ENCODE peak calls at places on chromosomes 2 and 18, in five cellular contexts. A is neural progenitor cell, U is hepatocyte, T is heart right ventricle, N is PC-9. J is an unnamed sample.

GRCh38 chr2:131048641-131049040 is 44.6 kb downstream of the FAM168B start:
- DNase-seq in N (no peak), A (no peak), U (no peak), T (no peak), J (no peak)

GRCh38 chr2:15303874-15304273 is 257.3 kb downstream of the NBAS start:
- DNase-seq in N (no peak), A (no peak), U (no peak), T (no peak), J (no peak)

GRCh38 chr2:227204452-227204851 is 40.0 kb downstream of the COL4A3 start:
- DNase-seq in T (no peak), N (no peak), U (no peak), A (peak), J (peak)

GRCh38 chr2:19299522-19299921 is 58.9 kb downstream of the OSR1 start:
- DNase-seq in N (no peak), U (peak), T (no peak), A (no peak), J (no peak)

GRCh38 chr2:118969734-118970395 is 27.9 kb downstream of the MARCO start:
- DNase-seq in N (peak), T (no peak), A (no peak), U (no peak), J (no peak)

GRCh38 chr2:20988906-20989305 is 55.0 kb downstream of the APOB start:
- DNase-seq in A (no peak), U (no peak), N (no peak), T (no peak), J (no peak)

GRCh38 chr2:169042856-169043255 is 11.7 kb upstream of the ABCB11 start:
- DNase-seq in N (no peak), U (no peak), T (no peak), A (no peak), J (no peak)

GRCh38 chr2:240624950-240625621 is at the start of gene GPR35:
- DNase-seq in A (no peak), U (peak), N (no peak), T (no peak), J (peak)

GRCh38 chr2:23523651-23524260 is 138.8 kb downstream of the KLHL29 start:
- DNase-seq in U (peak), T (no peak), A (no peak), N (no peak), J (peak)

GRCh38 chr2:135709992-135710391 is 31.7 kb upstream of the UBXN4 start:
- DNase-seq in N (no peak), T (peak), A (peak), U (peak), J (peak)

GRCh38 chr2:120204945-120205670 is 18.1 kb downstream of the TMEM185B start:
- DNase-seq in T (no peak), U (no peak), N (no peak), A (no peak), J (no peak)

GRCh38 chr2:95025406-95026319 is at the start of gene MAL:
- DNase-seq in A (peak), U (no peak), N (peak), T (no peak), J (peak)

GRCh38 chr2:102226171-102226570 is 39.3 kb downstream of the IL1RL2 start:
- DNase-seq in U (no peak), A (peak), N (no peak), T (no peak), J (no peak)

GRCh38 chr2:234913208-234913626 is 38.6 kb upstream of the SH3BP4 start:
- DNase-seq in T (no peak), A (no peak), U (peak), N (no peak), J (no peak)

GRCh38 chr2:147327636-147328035 is 517.2 kb upstream of the ACVR2A start:
- DNase-seq in A (no peak), T (no peak), N (no peak), U (no peak), J (no peak)

GRCh38 chr2:102245266-102246151 is 58.7 kb downstream of the IL1RL2 start:
- DNase-seq in A (no peak), N (no peak), U (no peak), T (peak), J (no peak)

GRCh38 chr2:10982931-10983701 is 71.4 kb downstream of the KCNF1 start:
- DNase-seq in A (no peak), U (peak), N (no peak), T (peak), J (peak)

GRCh38 chr18:12391487-12392136 is 14.6 kb upstream of the AFG3L2 start:
- DNase-seq in U (peak), T (peak), A (peak), N (no peak), J (peak)

GRCh38 chr2:136319651-136320050 is 201.7 kb upstream of the CXCR4 start:
- DNase-seq in A (no peak), N (no peak), U (no peak), T (no peak), J (no peak)

GRCh38 chr2:51103205-51103604 is 71.3 kb upstream of the NRXN1 start:
- DNase-seq in A (peak), T (peak), N (peak), U (peak), J (no peak)

GRCh38 chr2:26892133-26892532 is 44.2 kb downstream of the DPYSL5 start:
- DNase-seq in T (no peak), A (no peak), N (no peak), U (peak), J (no peak)

GRCh38 chr2:236855866-236856855 is 229.5 kb upstream of the COPS8 start:
- DNase-seq in T (no peak), U (no peak), N (no peak), A (peak), J (no peak)

GRCh38 chr2:62071126-62071598 is 124.8 kb upstream of the B3GNT2 start:
- DNase-seq in T (no peak), U (no peak), A (no peak), N (no peak), J (no peak)

GRCh38 chr2:225379861-225380260 is 19.6 kb upstream of the NYAP2 start:
- DNase-seq in N (no peak), A (no peak), T (no peak), U (no peak), J (no peak)

GRCh38 chr18:59996370-59996966 is 96.7 kb downstream of the PMAIP1 start:
- DNase-seq in U (peak), T (no peak), N (no peak), A (peak), J (peak)

GRCh38 chr2:60096556-60096955 is 456.9 kb downstream of the BCL11A start:
- DNase-seq in N (no peak), A (no peak), U (no peak), T (no peak), J (no peak)

GRCh38 chr2:19124135-19124534 is 234.3 kb downstream of the OSR1 start:
- DNase-seq in U (no peak), N (peak), A (no peak), T (no peak), J (no peak)

GRCh38 chr2:37659723-37660122 is 11.7 kb downstream of the CDC42EP3 start:
- DNase-seq in N (no peak), U (no peak), A (no peak), T (no peak), J (no peak)

GRCh38 chr2:115414461-115414860 is 972.0 kb downstream of the DPP10 start:
- DNase-seq in N (no peak), A (no peak), U (no peak), T (no peak), J (no peak)

GRCh38 chr2:215693269-215693998 is 257.6 kb upstream of the FN1 start:
- DNase-seq in U (no peak), N (peak), A (no peak), T (no peak), J (no peak)

GRCh38 chr2:37500031-37500430 is 155.6 kb downstream of the QPCT start:
- DNase-seq in U (no peak), T (no peak), N (no peak), A (no peak), J (no peak)

GRCh38 chr18:11981633-11982366 is 493 bp downstream of the IMPA2 start:
- DNase-seq in T (peak), U (peak), A (peak), N (no peak), J (no peak)

GRCh38 chr18:48093104-48093503 is 162.6 kb upstream of the SMAD2 start:
- DNase-seq in A (no peak), U (no peak), N (no peak), T (no peak), J (no peak)

GRCh38 chr2:167110345-167110744 is 222.1 kb downstream of the XIRP2 start:
- DNase-seq in A (no peak), U (no peak), N (no peak), T (no peak), J (no peak)
- TF ChIP-seq CTCF in A (no peak), U (no peak), N (no peak), T (no peak), J (no peak)

GRCh38 chr2:152189622-152190495 is 14.3 kb upstream of the STAM2 start:
- DNase-seq in U (peak), N (peak), A (peak), T (no peak), J (peak)
- TF ChIP-seq CTCF in U (peak), N (peak), A (peak), T (peak), J (peak)

GRCh38 chr2:239328306-239329191 is 72.3 kb downstream of the HDAC4 start:
- DNase-seq in T (peak), U (peak), A (peak), N (no peak), J (no peak)
- TF ChIP-seq CTCF in T (no peak), U (no peak), A (no peak), N (no peak), J (no peak)

GRCh38 chr2:170396799-170397459 is 219.0 kb downstream of the MYO3B start:
- DNase-seq in U (peak), T (no peak), A (no peak), N (no peak), J (no peak)
- TF ChIP-seq CTCF in U (peak), T (no peak), A (peak), N (peak), J (no peak)

GRCh38 chr18:6729247-6730091 is at the start of gene ARHGAP28:
- DNase-seq in U (peak), N (no peak), A (peak), T (peak), J (peak)
- TF ChIP-seq CTCF in U (peak), N (no peak), A (peak), T (no peak), J (peak)